ENCODE peak calls at places on chromosomes 2 and 18, in seven cellular contexts. Q, G, W, V, M, E and O are unnamed samples. For H3K36me3, the result is how much of the 10 kb centered on the place peaks cover.

GRCh38 chr18:10791141-10791808 is 265.4 kb downstream of the NAPG start:
- DNase-seq in G (no peak), Q (peak), M (no peak), E (no peak), W (no peak), V (no peak), O (no peak)

GRCh38 chr2:28356095-28356911 is 36.4 kb upstream of the FOSL2 start:
- DNase-seq in V (peak), W (peak), G (peak), E (peak), M (peak), Q (peak), O (peak)

GRCh38 chr2:38274286-38275276 is 102.5 kb downstream of the ATL2 start:
- DNase-seq in G (peak), E (peak), M (no peak), Q (no peak), V (no peak), W (no peak), O (peak)

GRCh38 chr2:9205481-9205880 is 1.1 kb upstream of the ASAP2 start:
- DNase-seq in M (no peak), W (no peak), E (no peak), G (no peak), Q (no peak), V (no peak), O (no peak)

GRCh38 chr2:235937526-235937925 is 230.7 kb downstream of the GBX2 start:
- DNase-seq in V (no peak), M (no peak), Q (no peak), G (no peak), E (no peak), W (no peak), O (no peak)

GRCh38 chr18:34702814-34703213 is 7.3 kb upstream of the DTNA start:
- DNase-seq in E (no peak), G (no peak), Q (no peak), V (no peak), W (no peak), M (no peak), O (no peak)

GRCh38 chr2:147223553-147223952 is 621.3 kb upstream of the ACVR2A start:
- DNase-seq in Q (no peak), E (no peak), G (no peak), V (no peak), W (no peak), M (no peak), O (no peak)

GRCh38 chr2:232009639-232010274 is 48.2 kb downstream of the DIS3L2 start:
- DNase-seq in V (no peak), Q (no peak), M (no peak), E (no peak), W (no peak), G (no peak), O (no peak)

GRCh38 chr2:237137626-237138323 is 52.1 kb downstream of the COPS8 start:
- DNase-seq in V (no peak), Q (no peak), E (no peak), M (peak), G (no peak), W (no peak), O (no peak)

GRCh38 chr2:235618039-235618438 is 124.2 kb downstream of the AGAP1 start:
- DNase-seq in M (no peak), Q (no peak), W (no peak), E (no peak), G (no peak), V (no peak), O (no peak)

GRCh38 chr2:216626168-216626874 is 6.9 kb upstream of the IGFBP2 start:
- DNase-seq in W (no peak), G (no peak), E (no peak), M (no peak), Q (no peak), V (no peak), O (no peak)

GRCh38 chr2:29611850-29612249 is 309.5 kb downstream of the ALK start:
- DNase-seq in M (no peak), Q (no peak), G (no peak), V (no peak), E (peak), W (no peak), O (no peak)

DNA sequence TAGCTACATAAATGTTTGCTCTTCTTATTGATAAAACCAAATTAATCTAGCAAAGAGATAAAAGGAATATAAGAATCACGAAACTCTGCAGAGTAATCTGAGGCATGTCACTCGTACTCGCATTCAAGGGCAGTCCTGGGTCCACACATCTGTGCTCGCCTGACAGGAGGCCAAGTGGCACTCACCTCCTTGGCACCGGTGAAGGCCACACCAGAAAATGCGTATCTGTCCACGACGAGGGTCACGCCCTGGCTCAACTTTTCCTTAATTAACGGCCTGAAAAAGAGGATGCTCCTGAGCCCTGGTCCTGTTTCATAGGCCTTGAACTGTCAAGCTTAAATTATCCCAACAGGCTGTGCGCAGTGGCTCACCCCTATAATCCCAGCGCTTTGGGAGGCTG is 6.6 kb downstream of the DTYMK start:
- DNase-seq in Q (no peak), V (no peak), M (peak), G (no peak), E (no peak), W (no peak), O (no peak)
- H3K36me3 ChIP-seq in Q (under half), V (under half), M (half or more), G (under half), E (under half), W (under half), O (under half)

DNA sequence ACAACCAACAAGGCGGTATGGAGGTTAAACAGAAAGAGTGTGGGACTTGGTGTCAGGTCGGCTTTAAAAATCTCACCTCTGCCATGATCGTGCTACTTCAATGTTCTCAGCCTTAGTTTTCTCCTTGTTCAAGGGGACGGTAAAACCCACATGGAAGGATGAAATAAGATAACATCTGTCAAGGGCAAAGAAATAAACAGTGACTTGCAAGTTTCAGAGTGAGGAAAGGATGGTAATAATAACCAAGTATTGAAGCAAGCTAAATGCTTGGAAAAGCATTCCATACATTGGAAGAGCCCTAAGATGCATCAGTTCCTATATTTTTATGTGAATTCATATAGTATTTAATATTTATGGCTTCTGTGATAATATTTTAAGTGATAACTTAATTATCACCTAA is 29.8 kb upstream of the LMAN1 start:
- DNase-seq in V (no peak), G (no peak), E (no peak), W (no peak), M (no peak), Q (no peak), O (no peak)
- H3K4me3 ChIP-seq in V (no peak), G (no peak), E (no peak), W (no peak), M (no peak), Q (no peak), O (no peak)

DNA sequence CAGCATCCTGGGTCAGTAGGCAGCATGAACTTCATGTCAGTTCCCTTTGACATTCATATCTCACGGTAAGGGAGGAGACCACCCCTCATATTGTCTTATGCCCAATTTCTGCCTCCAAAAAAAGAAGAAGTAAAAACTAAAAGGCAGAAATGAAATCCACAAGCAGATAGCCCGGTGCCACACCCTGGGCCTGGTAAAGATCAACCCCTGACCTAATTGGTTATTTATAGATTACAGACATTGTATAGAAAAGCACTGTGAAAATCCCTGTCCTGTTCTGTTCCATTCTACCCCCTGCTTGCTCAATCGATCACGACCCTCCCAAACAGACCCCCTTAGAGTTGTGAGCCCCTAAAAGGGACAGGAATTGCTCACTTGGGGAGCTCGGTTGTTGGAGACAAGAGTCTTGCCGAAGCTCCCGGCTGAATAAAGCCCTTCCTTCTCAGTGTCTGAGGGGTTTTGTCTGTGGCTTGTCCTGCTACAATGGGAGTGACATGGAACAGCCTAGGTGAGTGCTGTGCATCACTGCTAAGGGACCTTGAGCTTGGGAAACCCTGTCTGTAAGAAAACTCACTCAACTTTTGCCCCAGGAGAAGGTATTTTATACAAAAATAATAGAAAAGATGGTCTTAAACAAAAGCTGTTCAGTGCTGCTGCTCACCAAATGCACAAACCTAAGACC is 11.1 kb downstream of the NDUFV2 start:
- DNase-seq in Q (no peak), V (no peak), E (no peak), M (no peak), W (no peak), G (no peak), O (no peak)
- H3K36me3 ChIP-seq in Q (under half), V (under half), E (under half), M (under half), W (under half), G (under half), O (under half)

DNA sequence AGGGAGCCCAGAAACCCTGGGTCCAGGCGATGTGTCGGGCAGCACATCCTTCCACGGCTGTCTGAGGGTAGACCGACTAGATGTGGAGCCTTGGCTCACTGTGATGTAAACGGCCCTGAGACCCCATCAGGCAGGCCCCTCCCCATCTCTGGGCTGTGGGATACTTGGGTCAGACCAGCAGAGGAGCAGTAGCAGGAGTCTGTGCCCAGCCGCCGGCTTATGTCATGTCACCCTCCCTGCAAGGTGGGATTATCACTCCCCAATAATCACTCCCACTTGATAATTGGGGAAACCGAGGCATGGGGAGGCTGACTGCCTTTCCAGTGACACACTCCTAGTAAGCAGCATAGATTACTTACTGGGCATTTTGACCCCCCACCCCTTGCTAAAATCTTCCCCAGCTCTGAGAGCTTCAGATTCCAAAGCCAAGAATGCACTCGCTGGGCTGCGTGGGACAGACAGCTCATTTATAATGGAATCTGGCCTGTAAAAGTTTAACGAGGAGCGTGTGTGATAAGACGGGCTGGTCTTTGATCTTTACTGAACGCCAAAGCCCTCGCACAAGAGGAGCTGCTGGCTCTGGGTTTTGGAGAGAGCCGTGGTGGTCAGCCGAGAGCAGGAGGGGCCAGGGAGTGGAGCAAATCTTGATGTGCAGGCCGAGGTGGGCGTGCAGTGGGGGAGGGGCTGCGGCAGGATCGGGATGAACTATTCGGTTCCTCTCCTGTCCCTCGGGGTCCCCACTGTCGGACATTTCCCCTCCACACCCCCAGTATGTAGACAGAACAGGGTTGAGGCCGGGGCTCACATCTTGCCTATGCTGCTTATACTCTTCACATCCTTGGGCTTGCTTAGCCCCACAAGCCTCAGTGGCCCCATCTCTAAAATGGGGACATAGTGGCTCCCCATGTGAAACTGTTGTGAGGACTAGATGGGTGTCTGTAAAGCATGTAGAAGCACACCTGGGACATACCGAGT is 200.0 kb downstream of the GLI2 start:
- DNase-seq in M (no peak), V (no peak), G (peak), Q (peak), W (no peak), E (no peak), O (peak)
- H3K4me3 ChIP-seq in M (no peak), V (no peak), G (no peak), Q (no peak), W (no peak), E (no peak), O (no peak)

GRCh38 chr2:128290356-128290755 is 28.3 kb downstream of the HS6ST1 start:
- DNase-seq in Q (no peak), W (no peak), E (no peak), V (no peak), G (no peak), M (no peak), O (no peak)
- H3K36me3 ChIP-seq in Q (under half), W (under half), E (under half), V (under half), G (under half), M (under half), O (under half)

GRCh38 chr2:64748561-64748960 is 94.8 kb upstream of the SERTAD2 start:
- DNase-seq in M (no peak), Q (no peak), W (no peak), E (peak), V (no peak), G (no peak), O (no peak)

GRCh38 chr2:64745562-64745961 is 91.8 kb upstream of the SERTAD2 start:
- DNase-seq in V (no peak), Q (no peak), M (no peak), W (no peak), E (peak), G (no peak), O (no peak)

GRCh38 chr2:64750001-64750816 is 96.5 kb upstream of the SERTAD2 start:
- DNase-seq in M (peak), V (peak), W (peak), E (peak), G (peak), Q (peak), O (peak)

GRCh38 chr2:64749446-64749845 is 95.7 kb upstream of the SERTAD2 start:
- DNase-seq in E (peak), G (no peak), Q (no peak), V (no peak), W (no peak), M (no peak), O (no peak)

GRCh38 chr2:64748147-64748546 is 94.4 kb upstream of the SERTAD2 start:
- DNase-seq in M (no peak), V (no peak), W (no peak), Q (no peak), E (no peak), G (no peak), O (no peak)
- H3K4me3 ChIP-seq in M (no peak), V (no peak), W (no peak), Q (no peak), E (no peak), G (no peak), O (no peak)

GRCh38 chr2:200779214-200779613 is 32.5 kb upstream of the BZW1 start:
- DNase-seq in W (no peak), M (no peak), G (no peak), Q (no peak), V (no peak), E (no peak), O (no peak)
- H3K36me3 ChIP-seq in W (under half), M (under half), G (under half), Q (under half), V (under half), E (under half), O (under half)

GRCh38 chr2:40316631-40317030 is 135.3 kb downstream of the SLC8A1 start:
- DNase-seq in E (no peak), V (no peak), M (no peak), G (no peak), W (no peak), Q (no peak), O (no peak)

GRCh38 chr2:40315684-40316083 is 136.2 kb downstream of the SLC8A1 start:
- DNase-seq in V (no peak), Q (no peak), W (no peak), E (peak), G (no peak), M (no peak), O (no peak)

GRCh38 chr2:40310303-40310702 is 141.6 kb downstream of the SLC8A1 start:
- DNase-seq in G (no peak), Q (no peak), E (no peak), W (no peak), M (no peak), V (no peak), O (no peak)

DNA sequence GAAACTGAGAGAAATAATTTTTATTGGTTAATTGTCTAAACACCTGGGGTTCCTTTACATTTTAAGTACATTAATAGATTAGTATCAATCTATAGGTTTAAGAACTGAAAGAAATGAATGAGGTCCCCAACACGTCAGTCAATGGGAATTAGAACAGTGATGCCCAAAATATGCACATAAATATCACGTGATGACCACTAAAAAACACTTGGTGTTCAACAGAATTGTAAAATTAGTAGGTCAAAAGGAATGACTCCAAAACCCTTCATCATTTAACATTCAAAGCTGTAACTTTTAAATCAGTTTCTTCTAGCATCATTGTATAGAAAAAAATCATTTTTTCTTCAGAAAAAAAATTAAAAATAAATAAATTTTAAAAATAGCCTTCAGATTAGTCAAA is 140.9 kb downstream of the SLC8A1 start:
- DNase-seq in M (no peak), W (no peak), G (no peak), Q (no peak), V (no peak), E (no peak), O (no peak)
- H3K4me3 ChIP-seq in M (no peak), W (no peak), G (no peak), Q (no peak), V (no peak), E (no peak), O (no peak)